ENCODE peak calls at places on chromosomes 6 and 20, in nine cellular contexts. N is PC-3; M is mesenchymal stem cell; A is lung; H is adrenal gland; S is colonic mucosa; J is CD4-positive, alpha-beta memory T cell; K is right cardiac atrium; I is dorsolateral prefrontal cortex. Q is an unnamed sample.

GRCh38 chr6:72825265-72825918 is 203.5 kb downstream of the KCNQ5 start:
- DNase-seq in S (no peak), N (peak; percentile 42), J (no peak), I (no peak), K (no peak), M (peak; percentile 95), H (no peak), A (no peak), Q (no peak)

GRCh38 chr6:65289491-65289890 is 417.5 kb downstream of the EYS start:
- DNase-seq in H (no peak), M (peak; percentile 3), J (no peak), K (no peak), A (no peak), S (no peak), I (no peak), N (peak; percentile 24), Q (no peak)

GRCh38 chr6:158207452-158207788 is 39.3 kb downstream of the GTF2H5 start:
- DNase-seq in J (no peak), A (no peak), N (peak; percentile 42), M (peak; percentile 37), K (no peak), I (no peak), H (no peak), S (no peak), Q (peak; percentile 77)

GRCh38 chr20:58712823-58713731 is 20.5 kb downstream of the NPEPL1 start:
- DNase-seq in S (peak; percentile 12), J (no peak), H (no peak), I (peak; percentile 37), A (peak; percentile 26), K (peak; percentile 8), N (no peak), M (no peak), Q (no peak)

GRCh38 chr6:112640895-112641294 is 293.8 kb downstream of the RFPL4B start:
- DNase-seq in I (no peak), H (no peak), N (peak; percentile 60), J (no peak), M (peak; percentile 60), S (no peak), K (no peak), A (no peak), Q (no peak)

GRCh38 chr20:37845261-37845681 is 57.7 kb upstream of the VSTM2L start:
- DNase-seq in I (no peak), N (no peak), K (peak; percentile 40), H (peak; percentile 54), M (no peak), S (no peak), A (no peak), J (no peak), Q (no peak)

GRCh38 chr6:14966902-14967711 is 278.8 kb upstream of the JARID2 start:
- DNase-seq in K (no peak), A (no peak), N (no peak), J (no peak), M (no peak), S (no peak), H (no peak), I (no peak), Q (no peak)

GRCh38 chr6:2551705-2552104 is 199.0 kb downstream of the MYLK4 start:
- DNase-seq in K (no peak), M (no peak), I (no peak), A (no peak), N (no peak), H (no peak), S (no peak), J (no peak), Q (no peak)

GRCh38 chr6:125812394-125813231 is 21.9 kb downstream of the NCOA7 start:
- DNase-seq in S (no peak), A (no peak), I (no peak), J (no peak), N (peak; percentile 52), H (no peak), K (no peak), M (peak; percentile 86), Q (no peak)

GRCh38 chr6:149628865-149629544 is 19.5 kb downstream of the KATNA1 start:
- DNase-seq in M (no peak), J (no peak), N (peak; percentile 2), H (no peak), S (no peak), K (no peak), I (no peak), A (no peak), Q (no peak)

GRCh38 chr6:168583821-168584220 is 142.8 kb downstream of the SMOC2 start:
- DNase-seq in I (no peak), M (no peak), A (peak; percentile 62), J (no peak), H (no peak), S (no peak), K (no peak), N (no peak), Q (no peak)

GRCh38 chr6:139472341-139473038 is 98.0 kb upstream of the CITED2 start:
- DNase-seq in M (no peak), N (no peak), S (no peak), K (no peak), A (no peak), H (no peak), I (no peak), J (no peak), Q (no peak)

GRCh38 chr6:3427740-3428085 is 29.1 kb downstream of the SLC22A23 start:
- DNase-seq in N (peak; percentile 54), I (no peak), H (peak; percentile 86), M (no peak), J (no peak), K (peak; percentile 74), A (no peak), S (peak; percentile 48), Q (no peak)

GRCh38 chr6:170512249-170512648 is 40.9 kb downstream of the PSMB1 start:
- DNase-seq in H (no peak), K (no peak), N (no peak), M (no peak), J (no peak), S (no peak), I (no peak), A (no peak), Q (peak; percentile 34)

GRCh38 chr20:17958326-17959256 is 10.0 kb downstream of the SNX5 start:
- DNase-seq in H (no peak), I (no peak), S (no peak), J (no peak), A (no peak), N (peak; percentile 43), M (peak; percentile 28), K (no peak), Q (no peak)
- H3K27ac ChIP-seq in H (peak overlapping the region; percentile 81), I (no peak overlapping the region), S (peak overlapping the region; percentile 70), J (peak overlapping the region; percentile 33), A (peak overlapping the region; percentile 58), N (no peak overlapping the region), M (peak overlapping the region; percentile 83), K (peak overlapping the region; percentile 64), Q (peak overlapping the region; percentile 1)

DNA sequence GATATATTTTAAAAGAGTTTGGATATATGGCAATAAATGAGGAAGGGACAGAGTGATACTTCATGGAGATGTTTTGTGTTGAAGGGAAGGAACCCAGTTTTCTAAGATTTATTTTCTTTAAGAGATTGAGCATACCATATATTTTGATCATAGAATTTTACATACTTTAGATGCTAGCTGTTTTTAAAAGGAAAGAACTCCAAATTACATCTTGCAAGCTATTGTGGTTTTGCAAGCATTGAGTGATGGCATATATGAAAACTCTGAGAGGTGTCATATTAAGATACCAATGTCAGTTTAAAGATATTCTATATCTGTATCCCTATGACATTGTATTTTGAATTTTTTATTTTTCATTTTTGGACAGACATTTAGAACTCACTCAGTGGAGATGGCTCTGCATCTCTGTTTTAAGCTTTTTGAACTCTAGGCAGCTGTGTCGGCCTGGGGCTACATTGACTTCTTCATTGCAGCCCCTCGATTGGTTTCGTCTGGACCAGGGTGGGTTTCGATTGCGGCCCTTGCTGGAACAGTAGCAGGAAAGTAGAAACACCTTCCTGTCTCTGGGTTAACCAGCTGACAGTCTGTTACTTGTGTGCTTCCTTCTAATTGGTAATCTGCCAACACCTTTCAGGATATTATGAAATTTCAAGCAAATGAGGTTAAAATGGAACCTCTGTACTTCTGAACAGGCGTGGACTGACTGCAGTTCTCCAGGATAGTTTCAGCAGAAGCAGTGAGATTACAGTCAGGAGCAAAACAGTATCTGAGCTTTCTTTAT is 14.0 kb downstream of the IGF2R start:
- DNase-seq in M (no peak), N (no peak), A (no peak), K (no peak), S (no peak), J (no peak), H (no peak), I (no peak), Q (no peak)
- H3K27ac ChIP-seq in M (no peak overlapping the region), N (peak overlapping the region; percentile 92), A (peak overlapping the region; percentile 62), K (peak overlapping the region; percentile 27), S (peak overlapping the region; percentile 28), J (peak overlapping the region; percentile 55), H (peak overlapping the region; percentile 83), I (no peak overlapping the region), Q (peak overlapping the region; percentile 48)

GRCh38 chr6:134345780-134346179 is 27.9 kb upstream of the SGK1 start:
- DNase-seq in K (peak; percentile 49), I (no peak), A (no peak), H (no peak), S (no peak), N (no peak), M (no peak), J (no peak), Q (no peak)

GRCh38 chr6:134347141-134347540 is 29.2 kb upstream of the SGK1 start:
- DNase-seq in M (no peak), N (no peak), H (no peak), K (no peak), S (no peak), I (no peak), A (no peak), J (no peak), Q (no peak)

GRCh38 chr6:134351615-134352474 is 33.9 kb upstream of the SGK1 start:
- DNase-seq in S (no peak), J (no peak), A (no peak), M (peak; percentile 34), N (no peak), H (no peak), I (no peak), K (no peak), Q (no peak)

GRCh38 chr6:134352786-134353480 is 35.0 kb upstream of the SGK1 start:
- DNase-seq in K (no peak), J (no peak), I (no peak), H (no peak), M (peak; percentile 96), A (no peak), N (peak; percentile 9), S (no peak), Q (no peak)

GRCh38 chr6:134347916-134348805 is 30.2 kb upstream of the SGK1 start:
- DNase-seq in J (no peak), M (peak; percentile 72), I (peak; percentile 53), S (no peak), A (no peak), K (peak; percentile 32), H (peak; percentile 73), N (no peak), Q (no peak)
- H3K27ac ChIP-seq in J (no peak overlapping the region), M (peak overlapping the region; percentile 78), I (peak overlapping the region; percentile 84), S (no peak overlapping the region), A (no peak overlapping the region), K (no peak overlapping the region), H (peak overlapping the region; percentile 74), N (no peak overlapping the region), Q (no peak overlapping the region)

DNA sequence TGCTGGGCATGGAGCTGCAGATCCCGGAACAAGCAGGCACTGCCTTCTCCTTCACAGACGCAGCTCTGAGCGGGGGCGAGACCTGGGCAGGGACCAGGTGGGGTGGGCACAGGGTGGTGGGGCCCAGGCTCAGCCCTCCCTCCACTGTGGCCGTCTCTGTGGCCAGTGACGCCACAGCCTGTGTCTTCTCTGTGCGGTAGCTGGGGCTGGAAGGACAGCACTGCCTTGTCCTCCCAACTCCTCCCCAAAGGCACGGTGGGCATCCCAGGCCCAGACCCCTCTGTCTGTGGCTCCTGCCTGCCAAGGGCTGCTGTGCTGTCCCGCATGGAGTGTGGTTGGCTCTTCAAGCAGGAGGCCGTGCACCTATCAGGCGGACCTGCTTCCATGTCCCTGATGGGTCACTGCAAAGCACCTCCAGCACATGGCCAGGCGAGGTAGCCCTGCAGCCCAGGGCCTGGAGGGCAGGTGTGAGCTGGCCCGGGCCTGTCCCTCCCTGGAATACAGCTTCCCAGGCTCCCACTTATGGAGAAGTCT is 14.8 kb upstream of the TNFRSF6B start:
- DNase-seq in I (no peak), S (no peak), J (no peak), N (no peak), A (no peak), M (no peak), H (no peak), K (no peak), Q (no peak)
- H3K27ac ChIP-seq in I (peak overlapping the region; percentile 82), S (peak overlapping the region; percentile 79), J (no peak overlapping the region), N (peak overlapping the region; percentile 84), A (peak overlapping the region; percentile 85), M (peak overlapping the region; percentile 98), H (peak overlapping the region; percentile 80), K (peak overlapping the region; percentile 63), Q (peak overlapping the region; percentile 84)